ENCODE peak calls at places on chromosomes 16 and 17, in four cellular contexts. O is AG10803, G is epithelial cell of esophagus, U is transverse colon. H is an unnamed sample.

GRCh38 chr17:56884483-56885144 is 29.2 kb downstream of the TRIM25 start:
- DNase-seq in O (no peak), G (no peak), U (no peak), H (no peak)

GRCh38 chr16:66899945-66900688 is 18.6 kb downstream of the CDH16 start:
- DNase-seq in O (peak; percentile 51), G (peak; percentile 81), U (peak; percentile 86), H (peak; percentile 68)

GRCh38 chr17:76432712-76433336 is 20.1 kb downstream of the UBE2O start:
- DNase-seq in O (no peak), G (peak; percentile 54), U (no peak), H (peak; percentile 51)

GRCh38 chr16:47848481-47849109 is 307.2 kb downstream of the ABCC12 start:
- DNase-seq in O (peak; percentile 25), G (peak; percentile 92), U (no peak), H (peak; percentile 44)

GRCh38 chr16:2204727-2205103 is 539 bp upstream of the MLST8 start:
- DNase-seq in O (no peak), G (no peak), U (no peak), H (no peak)

GRCh38 chr17:32497431-32498205 is 10.8 kb downstream of the CDK5R1 start:
- DNase-seq in O (no peak), G (peak; percentile 52), U (no peak), H (peak; percentile 45)

GRCh38 chr16:74296465-74297295 is at the start of gene PSMD7:
- DNase-seq in O (peak; percentile 86), G (peak; percentile 91), U (peak; percentile 93), H (peak; percentile 84)

GRCh38 chr16:177394-177822 is 928 bp downstream of the HBA1 start:
- DNase-seq in O (no peak), G (peak; percentile 16), U (no peak), H (peak; percentile 38)

DNA sequence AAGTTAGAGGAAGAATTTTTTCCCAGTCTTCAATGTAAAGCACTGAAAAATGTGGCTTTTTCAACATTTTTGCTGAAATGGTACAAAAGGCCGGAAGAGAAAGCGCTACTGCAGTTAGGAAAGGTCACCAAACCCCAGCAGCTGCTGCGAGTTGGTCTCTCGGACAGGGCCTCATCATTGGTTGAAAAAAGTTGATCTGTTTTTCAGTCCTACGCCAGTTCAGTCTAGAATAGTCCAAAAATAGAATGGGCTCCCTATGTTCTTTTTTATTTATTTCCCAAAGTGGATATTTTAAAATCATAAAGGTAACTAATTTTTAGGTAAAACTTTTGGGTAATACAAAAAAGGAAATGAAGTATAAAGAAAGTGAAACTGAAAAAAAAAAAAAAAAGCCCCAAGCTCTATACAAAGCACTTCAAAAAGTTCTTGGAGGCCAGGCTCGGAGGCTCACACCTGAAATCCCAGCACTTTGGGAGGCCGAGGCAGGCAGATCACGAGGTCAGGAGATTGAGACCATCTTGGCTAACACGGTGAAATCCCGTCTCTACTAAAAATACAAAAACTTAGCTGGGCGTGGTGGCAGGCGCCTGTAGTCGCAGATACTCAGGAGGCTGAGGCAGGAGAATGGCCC is 17.4 kb downstream of the ADAP2 start:
- DNase-seq in O (no peak), G (no peak), U (no peak), H (no peak)
- H3K4me3 ChIP-seq in O (no peak overlapping the region), G (no peak overlapping the region), U (no peak overlapping the region), H (no peak overlapping the region)

GRCh38 chr17:82751571-82752370 is at the start of gene TBCD:
- DNase-seq in O (peak; percentile 89), G (peak; percentile 90), U (peak; percentile 89), H (peak; percentile 83)
- TF ChIP-seq CTCF in O (no peak), G (no peak), U (no peak), H (no peak)

GRCh38 chr17:1201132-1201702 is 21.4 kb upstream of the ABR start:
- DNase-seq in O (no peak), G (no peak), U (no peak), H (no peak)

GRCh38 chr17:1206016-1206787 is 26.4 kb upstream of the ABR start:
- DNase-seq in O (no peak), G (no peak), U (no peak), H (no peak)

GRCh38 chr17:1200440-1200839 is 20.7 kb upstream of the ABR start:
- DNase-seq in O (no peak), G (no peak), U (no peak), H (no peak)

GRCh38 chr17:1203967-1204291 is 24.1 kb upstream of the ABR start:
- DNase-seq in O (no peak), G (no peak), U (no peak), H (no peak)

DNA sequence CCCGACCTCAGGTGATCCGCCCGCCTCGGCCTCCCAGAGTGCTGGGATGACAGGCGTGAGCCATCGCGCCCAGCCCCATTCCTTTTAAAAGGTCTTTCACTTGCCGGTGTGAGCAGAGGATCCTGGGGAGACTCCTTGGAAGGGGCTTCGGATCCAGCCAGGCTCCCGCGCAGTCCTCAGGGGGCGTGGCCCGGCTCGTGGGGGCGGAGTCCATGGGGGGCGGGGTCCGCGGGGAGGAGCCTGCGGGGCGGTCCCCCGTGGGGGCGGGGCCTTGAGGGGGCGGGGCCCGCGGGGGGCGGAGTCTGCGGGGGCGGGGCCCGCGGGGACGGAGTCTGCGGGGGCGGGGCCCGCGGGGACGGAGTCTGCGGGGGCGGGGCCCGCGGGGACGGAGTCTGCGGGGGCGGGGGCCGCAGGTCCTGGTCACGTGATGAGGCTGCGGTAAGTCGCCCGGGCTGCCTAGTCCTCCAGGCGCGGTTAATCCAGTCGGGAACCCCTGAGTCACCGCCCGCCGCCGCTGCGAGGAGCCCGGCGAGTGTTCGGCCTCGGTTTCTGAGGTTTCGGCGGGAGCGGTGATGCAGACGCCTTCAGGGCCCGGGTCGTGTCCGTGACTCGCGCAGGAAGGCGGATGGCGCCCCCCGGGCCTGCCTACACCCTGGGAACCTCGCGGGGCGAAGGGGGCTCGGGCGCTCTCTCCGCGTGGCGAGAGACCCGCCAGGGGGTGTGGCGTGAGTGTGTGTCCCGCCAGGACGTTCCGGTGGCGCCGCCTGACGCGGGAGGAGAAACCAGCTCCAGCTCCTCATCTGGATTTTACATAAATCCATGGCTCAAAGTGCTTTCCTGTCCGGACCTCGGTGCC is 23.6 kb upstream of the ABR start:
- DNase-seq in O (peak; percentile 50), G (peak; percentile 63), U (peak; percentile 61), H (peak; percentile 72)
- H3K4me3 ChIP-seq in O (peak overlapping the region; percentile 64), G (peak overlapping the region; percentile 37), U (peak overlapping the region; percentile 44), H (peak overlapping the region; percentile 54)

DNA sequence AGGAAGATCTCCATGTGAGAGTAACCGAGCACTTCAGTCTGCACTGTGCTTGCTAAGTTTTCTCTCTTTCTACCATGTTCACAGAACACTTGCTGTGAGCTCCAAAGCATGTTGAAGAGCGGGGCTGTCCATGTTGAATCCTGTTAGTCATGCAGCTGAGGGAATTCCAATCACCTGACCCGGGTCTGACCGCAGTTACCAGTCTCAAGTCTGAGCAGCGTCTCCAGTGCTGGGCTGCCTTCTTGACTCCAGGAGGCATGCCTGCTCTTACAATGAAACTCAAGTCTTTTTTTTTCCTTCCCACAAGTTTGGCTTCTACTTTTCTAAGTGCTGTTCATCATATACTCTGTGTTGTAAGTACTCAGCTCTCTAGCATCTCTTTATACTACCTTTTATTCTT is 44.3 kb downstream of the HOXB1 start:
- DNase-seq in O (peak; percentile 99), G (peak; percentile 98), U (no peak), H (peak; percentile 99)
- TF ChIP-seq CTCF in O (peak; percentile 68), G (peak; percentile 23), U (no peak), H (peak; percentile 57)

DNA sequence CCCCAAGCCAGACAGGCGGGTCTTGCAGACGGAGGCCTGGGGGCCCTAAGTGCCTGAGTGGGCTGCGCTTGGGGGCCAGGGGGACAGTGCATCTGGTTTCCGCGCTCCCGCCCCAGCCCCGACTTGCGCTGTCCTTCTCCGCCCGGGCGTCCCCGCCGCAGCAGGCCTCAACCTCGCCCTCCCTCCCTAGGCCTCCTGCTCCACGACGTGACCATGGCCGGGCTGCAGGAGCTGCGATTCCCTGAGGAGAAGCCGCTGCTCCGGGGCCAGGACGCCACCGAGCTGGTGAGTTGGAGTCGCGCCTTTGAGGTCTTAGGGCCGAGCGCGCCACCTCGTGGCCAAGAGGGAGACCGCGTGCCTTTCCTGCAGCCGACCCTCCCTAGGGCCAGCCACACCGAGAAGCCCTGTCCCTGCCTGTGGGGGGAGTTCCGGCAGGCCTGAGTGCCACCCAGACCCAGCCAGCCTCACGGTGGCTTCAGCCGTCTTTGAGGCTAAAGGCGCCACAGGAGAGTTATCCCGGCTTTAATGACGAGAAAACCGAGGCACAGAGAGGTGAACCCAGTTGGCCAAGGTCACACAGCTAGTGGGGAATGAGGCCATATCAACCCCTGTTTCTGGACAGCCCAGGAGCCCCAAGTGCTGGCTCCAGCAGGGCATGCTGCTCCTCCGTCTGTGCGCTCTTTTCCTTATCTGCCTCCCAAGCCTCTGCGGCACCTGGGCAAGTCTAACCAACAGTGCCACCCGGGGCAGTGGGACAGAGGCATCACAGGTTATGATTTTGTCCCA is 12.2 kb upstream of the NDRG4 start:
- DNase-seq in O (peak; percentile 68), G (peak; percentile 77), U (peak; percentile 79), H (peak; percentile 66)
- H3K4me3 ChIP-seq in O (no peak overlapping the region), G (no peak overlapping the region), U (no peak overlapping the region), H (no peak overlapping the region)

GRCh38 chr16:53510704-53511070 is 7.7 kb upstream of the AKTIP start:
- DNase-seq in O (no peak), G (no peak), U (no peak), H (no peak)
- TF ChIP-seq CTCF in O (no peak), G (no peak), U (peak; percentile 9), H (no peak)

GRCh38 chr16:69861276-69862030 is 89.7 kb upstream of the CLEC18A start:
- DNase-seq in O (peak; percentile 76), G (no peak), U (peak; percentile 60), H (peak; percentile 43)
- H3K4me3 ChIP-seq in O (no peak overlapping the region), G (no peak overlapping the region), U (no peak overlapping the region), H (no peak overlapping the region)

GRCh38 chr17:47830991-47831933 is at the start of the genes LRRC46 and MRPL10:
- DNase-seq in O (peak; percentile 89), G (peak; percentile 93), U (peak; percentile 95), H (peak; percentile 89)
- TF ChIP-seq CTCF in O (peak; percentile 57), G (peak; percentile 55), U (peak; percentile 18), H (peak; percentile 36)

H was measured in fibroblast of mammary gland.